ENCODE peak calls at places on chromosomes 13 and 19, in four cellular contexts. J is tibial nerve, T is breast epithelium, X is AG09309. K is an unnamed sample.

GRCh38 chr13:48233886-48234488 is 981 bp downstream of the ITM2B start:
- DNase-seq in J (no peak), T (no peak), X (no peak), K (no peak)

GRCh38 chr19:9885077-9885552 is 50.0 kb downstream of the PIN1 start:
- DNase-seq in J (no peak), T (no peak), X (no peak), K (no peak)

GRCh38 chr13:28013482-28013881 is 25.0 kb upstream of the URAD start:
- DNase-seq in J (no peak), T (no peak), X (no peak), K (no peak)

GRCh38 chr13:95447766-95448165 is 104.8 kb upstream of the CLDN10 start:
- DNase-seq in J (no peak), T (no peak), X (no peak), K (no peak)

GRCh38 chr13:106349080-106349841 is 186.2 kb downstream of the EFNB2 start:
- DNase-seq in J (no peak), T (no peak), X (no peak), K (no peak)

GRCh38 chr13:111909501-111909900 is 157.4 kb upstream of the SOX1 start:
- DNase-seq in J (no peak), T (no peak), X (no peak), K (no peak)

GRCh38 chr19:27654266-27654990 is 1558.5 kb downstream of the UQCRFS1 start:
- DNase-seq in J (no peak), T (no peak), X (no peak), K (no peak)

GRCh38 chr19:40702337-40703012 is 12.0 kb upstream of the NUMBL start:
- DNase-seq in J (no peak), T (no peak), X (no peak), K (no peak)

GRCh38 chr19:28465317-28466086 is 747.4 kb downstream of the UQCRFS1 start:
- DNase-seq in J (no peak), T (no peak), X (no peak), K (no peak)

GRCh38 chr13:73913043-73913740 is 221.0 kb downstream of the KLF12 start:
- DNase-seq in J (no peak), T (no peak), X (no peak), K (peak)

GRCh38 chr19:16330368-16330801 is 5.8 kb downstream of the KLF2 start:
- DNase-seq in J (no peak), T (peak), X (no peak), K (peak)

GRCh38 chr13:45415112-45415511 is 3.1 kb downstream of the SLC25A30 start:
- DNase-seq in J (no peak), T (no peak), X (no peak), K (no peak)
- H3K4me3 ChIP-seq in J (peak), T (peak), X (no peak), K (peak)

DNA sequence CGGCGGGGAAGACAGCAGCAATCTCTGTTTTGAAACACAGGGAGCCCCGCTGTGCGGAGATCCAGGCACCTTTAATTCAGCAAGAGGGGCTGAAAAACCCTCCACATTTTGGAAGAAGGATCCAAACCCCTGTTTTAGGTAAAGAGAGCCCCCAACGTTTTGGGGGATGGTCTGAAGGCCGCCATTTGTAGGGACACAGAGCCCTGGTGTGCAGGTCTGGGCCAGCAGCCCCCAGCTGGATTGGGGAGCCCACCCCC is 3.5 kb upstream of the HOOK2 start:
- DNase-seq in J (no peak), T (no peak), X (no peak), K (no peak)
- H3K4me3 ChIP-seq in J (no peak), T (peak), X (peak), K (peak)

GRCh38 chr19:39174142-39174541 is 22.6 kb upstream of the NCCRP1 start:
- DNase-seq in J (no peak), T (no peak), X (no peak), K (no peak)
- H3K4me3 ChIP-seq in J (no peak), T (no peak), X (no peak), K (no peak)

DNA sequence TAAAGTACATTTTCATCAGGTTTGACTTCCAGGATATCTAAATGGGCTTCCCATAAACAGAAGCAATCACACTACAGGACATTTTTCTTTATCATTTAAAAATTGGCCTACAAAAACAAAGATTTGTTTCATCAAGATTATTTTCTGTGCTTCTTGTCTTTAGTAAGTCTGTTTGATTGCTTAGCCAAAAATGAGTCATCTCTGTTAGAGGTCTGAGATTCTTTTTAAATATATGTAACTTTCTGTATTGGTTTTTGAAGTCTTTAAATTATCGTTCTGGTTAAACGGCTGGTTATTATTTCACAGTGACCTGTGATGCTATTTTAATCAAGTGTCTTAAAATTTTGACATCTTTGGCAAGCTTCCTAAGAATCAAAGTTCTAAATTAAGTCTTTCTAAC is 62.7 kb downstream of the SLITRK1 start:
- DNase-seq in J (no peak), T (no peak), X (peak), K (no peak)
- H3K4me3 ChIP-seq in J (no peak), T (no peak), X (no peak), K (no peak)

DNA sequence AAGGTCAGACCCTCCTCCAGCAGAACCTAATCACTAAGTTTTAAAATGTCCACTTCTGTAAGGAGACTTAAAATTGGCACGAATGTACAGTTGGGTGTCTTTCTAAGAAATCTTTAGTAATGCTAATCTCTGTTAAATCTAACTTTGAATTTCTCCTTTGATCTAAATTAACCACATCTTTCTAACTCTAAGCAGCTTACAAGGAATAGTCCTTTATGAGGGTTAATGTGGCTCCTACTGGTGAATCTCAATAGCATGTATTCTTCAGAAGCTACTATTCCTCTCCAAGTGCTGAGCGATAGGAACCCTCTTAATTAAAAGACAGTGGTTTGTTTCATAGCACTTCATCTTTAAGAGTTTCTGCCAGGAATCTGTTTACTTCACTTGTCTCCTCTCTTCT is 57.9 kb downstream of the ATP7B start:
- DNase-seq in J (no peak), T (no peak), X (no peak), K (no peak)
- H3K4me3 ChIP-seq in J (no peak), T (no peak), X (no peak), K (no peak)